ENCODE peak calls at places on chromosomes 12 and 14, in four cellular contexts. G, A, R and B are unnamed samples.

GRCh38 chr14:23186913-23187654 is 3.6 kb upstream of the SLC7A8 start:
- DNase-seq in R (peak; percentile 5), G (no peak), A (peak; percentile 78), B (no peak)

GRCh38 chr12:71392521-71393145 is 47.0 kb upstream of the LGR5 start:
- DNase-seq in R (peak; percentile 12), A (peak; percentile 69), G (no peak), B (peak; percentile 68)

GRCh38 chr12:20808521-20808920 is 2.0 kb upstream of the SLCO1B3 start:
- DNase-seq in A (peak; percentile 23), R (no peak), G (no peak), B (no peak)

GRCh38 chr14:79294506-79294905 is 916.8 kb downstream of the DIO2 start:
- DNase-seq in G (no peak), R (no peak), A (no peak), B (no peak)

GRCh38 chr12:41274643-41275042 is 86.5 kb downstream of the PDZRN4 start:
- DNase-seq in R (no peak), G (no peak), A (no peak), B (no peak)

GRCh38 chr12:42760550-42760949 is 171.0 kb upstream of the PRICKLE1 start:
- DNase-seq in G (no peak), R (no peak), A (no peak), B (no peak)

GRCh38 chr12:3128498-3129293 is 51.5 kb downstream of the TSPAN9 start:
- DNase-seq in G (no peak), R (no peak), A (no peak), B (no peak)

GRCh38 chr12:75709474-75709873 is 198.1 kb upstream of the KRR1 start:
- DNase-seq in R (no peak), G (no peak), A (no peak), B (no peak)

GRCh38 chr14:98754343-98755025 is 517.5 kb downstream of the BCL11B start:
- DNase-seq in G (no peak), R (no peak), A (no peak), B (no peak)

GRCh38 chr12:131203666-131204415 is 250.1 kb downstream of the ADGRD1 start:
- DNase-seq in R (no peak), A (no peak), G (no peak), B (no peak)

GRCh38 chr12:65368071-65368470 is 89.6 kb downstream of the MSRB3 start:
- DNase-seq in A (no peak), G (no peak), R (no peak), B (no peak)

GRCh38 chr14:65371784-65372183 is 40.7 kb upstream of the FUT8 start:
- DNase-seq in G (no peak), R (no peak), A (no peak), B (no peak)

GRCh38 chr12:42921741-42922511 is 332.4 kb upstream of the PRICKLE1 start:
- DNase-seq in G (no peak), A (no peak), R (no peak), B (no peak)

GRCh38 chr14:20350860-20351259 is 7.4 kb downstream of the PARP2 start:
- DNase-seq in A (no peak), R (no peak), G (no peak), B (no peak)

GRCh38 chr14:88505621-88506020 is 49.2 kb downstream of the PTPN21 start:
- DNase-seq in R (no peak), A (no peak), G (no peak), B (no peak)

GRCh38 chr14:79834856-79835255 is 376.4 kb downstream of the DIO2 start:
- DNase-seq in G (no peak), R (no peak), A (no peak), B (no peak)

GRCh38 chr12:2461645-2462044 is 333.1 kb upstream of the FKBP4 start:
- DNase-seq in A (no peak), G (no peak), R (no peak), B (no peak)

GRCh38 chr14:36503771-36504741 is 16.0 kb downstream of the NKX2-1 start:
- DNase-seq in A (no peak), G (no peak), R (no peak), B (no peak)

GRCh38 chr12:84599539-84599938 is 313.1 kb downstream of the SLC6A15 start:
- DNase-seq in A (no peak), G (no peak), R (no peak), B (no peak)

GRCh38 chr14:70280931-70281330 is 78.6 kb downstream of the COX16 start:
- DNase-seq in R (no peak), A (no peak), G (no peak), B (no peak)

GRCh38 chr14:70281938-70282337 is 77.5 kb downstream of the COX16 start:
- DNase-seq in G (no peak), R (no peak), A (no peak), B (no peak)

GRCh38 chr14:70282666-70283065 is 76.8 kb downstream of the COX16 start:
- DNase-seq in R (no peak), G (no peak), A (no peak), B (no peak)

GRCh38 chr14:70278281-70278680 is 81.2 kb downstream of the COX16 start:
- DNase-seq in A (no peak), R (no peak), G (no peak), B (no peak)
- H3K4me3 ChIP-seq in A (no peak overlapping the region), R (no peak overlapping the region), G (no peak overlapping the region), B (no peak overlapping the region)

DNA sequence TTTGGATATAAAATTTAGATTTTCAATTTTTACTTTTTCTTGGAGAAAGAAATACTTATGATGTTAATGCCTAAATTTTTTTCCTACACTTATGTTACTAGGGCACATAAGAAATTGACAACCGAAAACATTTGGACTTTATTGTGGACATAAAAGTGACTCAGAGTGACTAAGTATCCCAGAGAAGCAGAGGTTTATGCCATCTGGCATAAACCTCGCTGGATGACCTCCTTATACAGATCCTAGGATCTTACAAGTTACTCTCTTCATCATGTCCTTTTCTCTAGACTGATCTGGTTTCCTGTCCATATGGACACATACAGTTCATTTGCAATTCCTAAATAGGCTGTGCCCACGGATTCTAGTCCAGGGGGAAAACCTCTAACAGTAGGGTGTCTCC is 89.8 kb downstream of the RERG start:
- DNase-seq in A (no peak), G (no peak), R (no peak), B (no peak)
- H3K9ac ChIP-seq in A (no peak overlapping the region), G (no peak overlapping the region), R (no peak overlapping the region), B (no peak overlapping the region)

DNA sequence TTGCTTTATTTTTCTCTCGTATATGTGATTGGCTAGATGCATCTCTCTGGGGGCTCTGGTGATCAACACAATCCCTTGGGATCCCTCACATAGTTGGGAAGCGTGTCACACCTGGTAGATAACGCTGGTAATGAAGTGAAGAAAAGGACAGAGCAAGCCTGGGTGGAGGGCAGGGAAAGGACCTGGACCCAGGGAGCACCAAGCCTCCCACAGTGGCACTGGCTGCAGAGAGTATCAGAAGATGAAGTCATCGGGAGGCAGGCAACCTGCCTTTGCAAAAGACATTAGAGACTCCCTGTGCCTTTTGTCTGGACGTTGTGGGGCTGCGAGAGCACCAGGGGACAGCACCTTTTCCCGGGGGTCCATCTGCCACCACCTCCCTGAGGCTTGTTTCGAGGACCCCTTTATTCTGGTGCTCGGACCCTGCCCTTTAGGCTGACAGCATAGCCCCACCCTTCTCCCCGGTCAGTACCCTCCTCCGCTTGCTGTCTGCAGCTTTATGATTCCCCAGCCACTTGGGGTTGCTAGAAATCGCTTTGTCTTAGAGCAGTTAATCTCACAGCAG is 116.4 kb downstream of the EML1 start:
- DNase-seq in R (no peak), A (no peak), G (no peak), B (no peak)
- TF ChIP-seq SUZ12 in R (no peak), A (no peak), G (no peak), B (no peak)

GRCh38 chr14:102923201-102923919 is 897 bp downstream of the AMN start:
- DNase-seq in R (no peak), G (no peak), A (peak; percentile 20), B (no peak)

GRCh38 chr14:102920998-102921304 is 1.5 kb upstream of the AMN start:
- DNase-seq in R (no peak), G (no peak), A (no peak), B (no peak)

GRCh38 chr14:102923920-102924486 is 1.5 kb downstream of the AMN start:
- DNase-seq in R (no peak), A (no peak), G (no peak), B (no peak)

GRCh38 chr14:102920273-102920997 is 2.0 kb upstream of the AMN start:
- DNase-seq in R (no peak), G (no peak), A (no peak), B (no peak)

GRCh38 chr14:102922490-102923200 is at the start of gene AMN:
- DNase-seq in G (no peak), A (peak; percentile 64), R (no peak), B (no peak)
- H3K4me3 ChIP-seq in G (peak within 1 kb of the TSS; percentile 22), A (peak within 1 kb of the TSS; percentile 90), R (peak within 1 kb of the TSS; percentile 17), B (no peak within 1 kb of the TSS)

GRCh38 chr12:28027947-28028724 is 55.6 kb upstream of the PTHLH start:
- DNase-seq in G (no peak), A (no peak), R (no peak), B (no peak)
- H3K9ac ChIP-seq in G (no peak overlapping the region), A (no peak overlapping the region), R (no peak overlapping the region), B (no peak overlapping the region)

GRCh38 chr12:54141534-54142475 is 47.0 kb downstream of the SMUG1 start:
- DNase-seq in G (no peak), R (no peak), A (no peak), B (no peak)
- TF ChIP-seq SUZ12 in G (no peak), R (no peak), A (no peak), B (no peak)

GRCh38 chr14:105087308-105087962 is 22.2 kb upstream of the GPR132 start:
- DNase-seq in G (no peak), R (no peak), A (no peak), B (no peak)
- H3K4me3 ChIP-seq in G (peak overlapping the region; percentile 36), R (peak overlapping the region; percentile 76), A (peak overlapping the region; percentile 6), B (peak overlapping the region; percentile 47)

GRCh38 chr12:96238336-96239031 is 44.3 kb downstream of the ELK3 start:
- DNase-seq in R (no peak), A (no peak), G (no peak), B (no peak)

GRCh38 chr12:96237035-96237434 is 42.9 kb downstream of the ELK3 start:
- DNase-seq in R (no peak), A (no peak), G (no peak), B (no peak)

GRCh38 chr12:96236221-96236822 is 42.1 kb downstream of the ELK3 start:
- DNase-seq in G (no peak), R (no peak), A (no peak), B (no peak)

GRCh38 chr12:96235497-96235826 is 41.3 kb downstream of the ELK3 start:
- DNase-seq in R (no peak), G (no peak), A (no peak), B (no peak)

DNA sequence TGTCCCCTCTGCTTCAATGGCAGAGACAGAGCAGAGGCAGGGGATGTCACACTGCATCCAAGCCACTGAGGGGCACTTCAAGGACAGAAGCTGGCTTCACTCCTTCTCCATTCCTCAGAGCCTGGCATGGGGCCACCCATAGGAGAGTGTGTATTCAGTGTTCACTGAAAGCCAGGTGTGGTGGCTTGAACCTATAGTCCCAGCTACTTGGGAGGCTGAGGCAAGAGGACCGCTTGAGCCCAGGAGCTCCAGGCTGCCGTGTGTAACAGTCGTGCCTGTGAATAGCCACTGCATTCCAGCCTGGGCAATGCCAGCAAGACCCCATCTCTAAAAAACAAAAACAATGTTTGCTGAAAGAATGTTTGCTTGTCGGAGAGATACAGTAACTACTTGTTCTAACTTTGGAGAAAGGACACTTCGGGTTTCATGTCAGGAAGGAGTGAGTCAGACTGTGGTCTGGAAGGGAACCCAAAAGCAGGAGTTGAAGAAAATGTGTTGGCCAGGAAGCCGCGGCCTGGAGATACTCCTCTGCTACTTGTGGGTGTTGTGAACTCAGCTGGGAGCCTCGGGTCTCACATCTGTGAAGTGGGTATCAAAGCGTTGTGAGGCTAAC is 43.4 kb downstream of the ELK3 start:
- DNase-seq in A (no peak), R (no peak), G (no peak), B (no peak)
- H3K9ac ChIP-seq in A (no peak overlapping the region), R (no peak overlapping the region), G (no peak overlapping the region), B (no peak overlapping the region)

GRCh38 chr14:103653802-103654201 is 24.8 kb downstream of the KLC1 start:
- DNase-seq in A (no peak), G (no peak), R (no peak), B (no peak)
- TF ChIP-seq SUZ12 in A (no peak), G (no peak), R (no peak), B (no peak)